ENCODE peak calls at places on chromosome 1, in six cellular contexts. F is SK-N-SH, O is HCT116, M is K562, Y is GM12878, E is H1. H is an unnamed sample.

GRCh38 chr1:180026556-180026955 is 71.9 kb downstream of the CEP350 start:
- DNase-seq in F (no peak), M (no peak), Y (no peak), E (no peak), O (no peak), H (no peak)

GRCh38 chr1:20120796-20121195 is 1.5 kb upstream of the PLA2G2D start:
- DNase-seq in M (no peak), F (no peak), O (no peak), E (no peak), Y (no peak), H (no peak)

GRCh38 chr1:58592521-58593134 is 15.6 kb upstream of the TACSTD2 start:
- DNase-seq in Y (no peak), F (no peak), O (no peak), E (no peak), M (no peak), H (peak; percentile 52)

GRCh38 chr1:158037876-158038359 is 44.5 kb downstream of the KIRREL1 start:
- DNase-seq in Y (no peak), E (no peak), F (no peak), M (no peak), O (no peak), H (no peak)

GRCh38 chr1:68045511-68046180 is 4.8 kb downstream of the DIRAS3 start:
- DNase-seq in E (no peak), M (no peak), O (no peak), F (no peak), Y (no peak), H (no peak)

GRCh38 chr1:203379831-203380230 is 28.9 kb upstream of the FMOD start:
- DNase-seq in E (no peak), O (no peak), Y (no peak), F (no peak), M (no peak), H (peak; percentile 42)

GRCh38 chr1:211944733-211945500 is 90.4 kb downstream of the INTS7 start:
- DNase-seq in E (peak; percentile 41), O (no peak), F (no peak), Y (no peak), M (no peak), H (peak; percentile 75)

GRCh38 chr1:228081144-228081543 is 1.4 kb upstream of the ARF1 start:
- DNase-seq in Y (no peak), E (no peak), M (no peak), O (no peak), F (peak; percentile 54), H (no peak)

GRCh38 chr1:202133989-202134388 is 10.5 kb downstream of the ARL8A start:
- DNase-seq in F (no peak), E (no peak), Y (no peak), M (no peak), O (no peak), H (no peak)

GRCh38 chr1:16371725-16372124 is 4.7 kb downstream of the SZRD1 start:
- DNase-seq in O (no peak), F (no peak), E (no peak), M (peak; percentile 3), Y (no peak), H (no peak)

GRCh38 chr1:226983998-226984364 is 43.9 kb downstream of the COQ8A start:
- DNase-seq in Y (no peak), F (no peak), O (no peak), E (no peak), M (no peak), H (no peak)

GRCh38 chr1:170886460-170886859 is 48.9 kb upstream of the MROH9 start:
- DNase-seq in O (no peak), Y (no peak), E (no peak), F (no peak), M (no peak), H (no peak)

GRCh38 chr1:59915516-59915915 is 11.1 kb downstream of the CYP2J2 start:
- DNase-seq in E (no peak), Y (no peak), O (no peak), M (no peak), F (no peak), H (no peak)

GRCh38 chr1:173002891-173003582 is 47.7 kb downstream of the TNFSF18 start:
- DNase-seq in F (no peak), O (no peak), M (no peak), Y (no peak), E (no peak), H (no peak)

GRCh38 chr1:150156868-150157603 is 7.3 kb downstream of the PLEKHO1 start:
- DNase-seq in M (no peak), O (no peak), E (no peak), Y (no peak), F (no peak), H (no peak)

GRCh38 chr1:167542109-167543032 is 11.2 kb downstream of the CREG1 start:
- DNase-seq in M (peak; percentile 13), Y (no peak), E (no peak), F (no peak), O (no peak), H (no peak)

GRCh38 chr1:243490748-243491686 is 235.2 kb downstream of the SDCCAG8 start:
- DNase-seq in Y (no peak), E (no peak), O (no peak), F (no peak), M (no peak), H (no peak)

GRCh38 chr1:247270003-247270402 is 14.1 kb downstream of the VN1R5 start:
- DNase-seq in Y (no peak), O (no peak), M (no peak), F (no peak), E (no peak), H (no peak)

GRCh38 chr1:7902478-7903084 is 38.1 kb downstream of the TNFRSF9 start:
- DNase-seq in F (peak; percentile 80), E (peak; percentile 68), O (peak; percentile 67), Y (no peak), M (peak; percentile 84), H (peak; percentile 74)

GRCh38 chr1:157090771-157091170 is 8.8 kb downstream of the ETV3L start:
- DNase-seq in Y (no peak), E (no peak), M (no peak), F (no peak), O (no peak), H (no peak)

GRCh38 chr1:98058676-98059075 is 137.8 kb upstream of the DPYD start:
- DNase-seq in E (no peak), Y (no peak), M (no peak), O (no peak), F (no peak), H (no peak)

GRCh38 chr1:26046313-26047031 is 554 bp upstream of the SLC30A2 start:
- DNase-seq in E (no peak), Y (no peak), O (no peak), F (peak; percentile 45), M (no peak), H (no peak)

GRCh38 chr1:22412932-22413727 is 38.5 kb upstream of the ZBTB40 start:
- DNase-seq in Y (no peak), M (no peak), O (no peak), E (no peak), F (peak; percentile 78), H (no peak)

GRCh38 chr1:91770675-91771074 is 115.3 kb downstream of the TGFBR3 start:
- DNase-seq in F (no peak), O (no peak), Y (no peak), E (no peak), M (no peak), H (no peak)

GRCh38 chr1:7770939-7771672 is at the start of gene VAMP3:
- DNase-seq in O (peak; percentile 44), Y (peak; percentile 30), E (peak; percentile 56), F (peak; percentile 99), M (peak; percentile 99), H (peak; percentile 67)

GRCh38 chr1:200223613-200224012 is 186.2 kb downstream of the ZNF281 start:
- DNase-seq in M (no peak), E (no peak), O (no peak), Y (no peak), F (no peak), H (no peak)

GRCh38 chr1:1203561-1204424 is 2.6 kb downstream of the TNFRSF18 start:
- DNase-seq in Y (no peak), O (no peak), E (no peak), F (peak; percentile 74), M (no peak), H (no peak)
- TF ChIP-seq JUND in Y (no peak), O (no peak), E (no peak), F (no peak), M (no peak), H (no peak)

DNA sequence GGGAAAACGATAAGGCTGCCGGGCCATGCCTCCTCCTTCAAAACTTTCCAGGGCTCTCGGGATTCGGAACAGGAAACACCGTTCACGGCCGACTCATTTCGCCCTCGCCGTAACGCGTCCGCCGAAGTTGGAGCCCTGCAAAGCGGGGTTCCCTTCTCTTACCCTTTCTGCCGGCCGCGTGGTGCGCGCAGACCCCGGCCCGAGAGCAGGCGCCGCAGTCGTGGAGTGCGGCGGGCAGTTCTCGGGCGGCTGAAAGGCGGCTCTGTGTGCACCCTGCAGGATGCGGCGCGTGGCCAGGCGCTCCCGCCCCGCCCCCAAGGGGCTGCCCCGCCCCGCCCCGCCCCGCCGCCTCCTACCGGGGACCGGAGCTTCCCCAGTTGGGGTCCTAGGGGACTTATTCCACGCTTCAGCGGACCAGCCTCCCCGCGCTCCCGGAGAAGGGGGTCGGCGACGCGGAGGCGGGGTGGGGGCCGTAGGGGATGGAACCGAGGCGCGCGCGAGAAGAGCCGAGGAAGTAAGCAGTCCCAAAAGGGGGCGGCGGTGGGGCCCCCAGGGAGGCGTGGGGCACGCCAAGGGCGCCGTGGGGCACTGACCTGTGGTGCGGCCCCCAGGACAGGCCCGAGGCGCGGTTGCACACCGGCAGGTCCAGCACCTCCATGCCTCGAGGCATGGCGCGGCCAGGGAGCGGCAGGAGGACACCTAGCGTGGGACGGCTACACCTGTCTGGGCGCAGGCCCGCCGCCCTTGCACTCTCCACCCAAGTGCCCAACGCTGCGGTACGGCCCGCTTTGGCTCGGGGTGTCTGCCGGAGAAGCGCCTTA is at the start of gene MCOLN2:
- DNase-seq in F (peak; percentile 86), O (no peak), M (peak; percentile 60), E (no peak), Y (no peak), H (peak; percentile 77)
- TF ChIP-seq JUND in F (no peak), O (no peak), M (no peak), E (no peak), Y (no peak), H (no peak)

DNA sequence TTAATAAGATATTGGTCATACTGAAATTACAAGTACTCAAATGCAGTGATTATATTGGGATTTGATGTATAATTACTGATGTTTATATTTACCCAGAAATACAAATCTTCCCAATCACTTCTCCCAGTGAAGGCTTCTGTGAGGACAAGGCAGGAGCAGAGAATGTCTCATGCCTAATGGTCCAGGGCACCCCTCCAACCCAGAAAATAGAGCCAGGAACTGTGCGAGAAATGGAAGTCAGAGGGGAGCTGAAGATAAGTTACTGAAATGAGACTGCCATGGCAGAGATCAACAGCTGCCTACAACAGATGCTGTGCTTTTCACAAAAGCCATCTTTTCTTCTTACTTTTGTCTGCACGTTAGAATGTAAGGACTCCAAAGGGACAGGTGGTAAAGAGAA is 171.2 kb downstream of the TTLL7 start:
- DNase-seq in F (no peak), E (no peak), Y (no peak), O (no peak), M (no peak), H (no peak)
- TF ChIP-seq JUND in F (no peak), E (no peak), Y (no peak), O (no peak), M (no peak), H (no peak)

DNA sequence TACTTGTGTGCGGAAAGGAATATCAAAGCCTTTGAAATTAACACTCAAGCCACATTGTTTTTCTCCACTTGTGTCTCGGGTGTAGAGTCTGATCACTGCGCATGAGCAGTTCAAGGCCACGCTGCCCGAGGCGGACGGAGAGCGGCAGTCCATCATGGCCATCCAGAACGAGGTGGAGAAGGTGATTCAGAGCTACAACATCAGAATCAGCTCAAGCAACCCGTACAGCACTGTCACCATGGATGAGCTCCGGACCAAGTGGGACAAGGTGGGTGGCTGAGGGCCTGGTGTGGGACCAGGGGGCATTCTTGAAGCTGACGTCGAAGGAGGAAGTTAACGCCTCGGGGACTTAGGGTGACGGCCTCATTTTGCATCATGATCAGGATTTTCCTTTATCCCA is 43.7 kb upstream of the MTR start:
- DNase-seq in M (no peak), F (no peak), Y (no peak), E (no peak), O (no peak), H (no peak)
- TF ChIP-seq JUND in M (no peak), F (no peak), Y (no peak), E (no peak), O (no peak), H (no peak)

H was measured in T47D.